ENCODE peak calls at places on chromosome 5, in five cellular contexts. G is naive thymus-derived CD8-positive, alpha-beta T cell; C is stimulated activated CD8-positive, alpha-beta memory T cell treated with anti-CD3 and anti-CD28 coated beads, Interleukin-7, amount 100 ng/mL, for 24 hours; V is lower leg skin; E is GDM1. H is an unnamed sample.

GRCh38 chr5:149632311-149633251 is 51.3 kb downstream of the ARHGEF37 start:
- DNase-seq in G (no peak), C (no peak), V (no peak), E (no peak), H (no peak)

GRCh38 chr5:56827043-56827442 is 11.7 kb downstream of the MAP3K1 start:
- DNase-seq in E (no peak), G (no peak), V (no peak), C (no peak), H (no peak)

GRCh38 chr5:60055168-60055567 is 161.6 kb upstream of the PDE4D start:
- DNase-seq in C (no peak), E (no peak), G (no peak), V (no peak), H (no peak)

GRCh38 chr5:106849266-106849665 is 821.5 kb downstream of the EFNA5 start:
- DNase-seq in G (no peak), E (no peak), V (no peak), C (no peak), H (no peak)

GRCh38 chr5:44499381-44499780 is 110.2 kb upstream of the FGF10 start:
- DNase-seq in G (no peak), V (no peak), C (no peak), E (no peak), H (no peak)

GRCh38 chr5:150600951-150601773 is 39.3 kb upstream of the SYNPO start:
- DNase-seq in C (no peak), G (no peak), E (no peak), V (no peak), H (no peak)

GRCh38 chr5:149831492-149831891 is 101.4 kb downstream of the PPARGC1B start:
- DNase-seq in E (no peak), V (no peak), G (no peak), C (no peak), H (no peak)

GRCh38 chr5:37683072-37683471 is 156.8 kb downstream of the GDNF start:
- DNase-seq in V (no peak), G (no peak), E (no peak), C (no peak), H (no peak)

GRCh38 chr5:92019376-92019990 is 636.4 kb upstream of the ARRDC3 start:
- DNase-seq in E (no peak), G (no peak), V (no peak), C (no peak), H (no peak)

GRCh38 chr5:141100243-141100805 is at the start of gene PCDHB3:
- DNase-seq in V (no peak), C (no peak), G (no peak), E (peak), H (no peak)

GRCh38 chr5:146079695-146080361 is 25.5 kb downstream of the PLAC8L1 start:
- DNase-seq in E (peak), C (no peak), G (no peak), V (no peak), H (no peak)

GRCh38 chr5:107669543-107670027 is 1.2 kb downstream of the EFNA5 start:
- DNase-seq in C (no peak), G (no peak), E (no peak), V (peak), H (peak)

GRCh38 chr5:38316544-38317224 is 58.3 kb downstream of the EGFLAM start:
- DNase-seq in E (no peak), V (peak), C (no peak), G (no peak), H (no peak)

GRCh38 chr5:71924325-71924724 is 182.9 kb upstream of the MAP1B start:
- DNase-seq in E (no peak), G (no peak), V (no peak), C (no peak), H (peak)

GRCh38 chr5:14781106-14781505 is 90.5 kb downstream of the ANKH start:
- DNase-seq in G (no peak), E (no peak), C (no peak), V (no peak), H (no peak)

GRCh38 chr5:91123291-91123690 is 259.8 kb downstream of the ARRDC3 start:
- DNase-seq in G (no peak), V (no peak), E (no peak), C (no peak), H (no peak)

GRCh38 chr5:69467442-69468225 is 25.0 kb upstream of the OCLN start:
- DNase-seq in C (no peak), G (no peak), V (no peak), E (no peak), H (no peak)

GRCh38 chr5:111262815-111263214 is 38.6 kb downstream of the CAMK4 start:
- DNase-seq in E (no peak), G (no peak), V (no peak), C (no peak), H (no peak)